ENCODE peak calls at places on chromosomes 7 and 10, in five cellular contexts. R is psoas muscle, S is fibroblast of gingiva, G is NCI-H146, A is Calu3. V is an unnamed sample.

GRCh38 chr7:92953657-92954056 is 117.3 kb upstream of the CDK6 start:
- DNase-seq in R (no peak), G (no peak), S (no peak), A (no peak), V (no peak)

GRCh38 chr7:157674027-157674714 is 337.4 kb downstream of the DNAJB6 start:
- DNase-seq in A (no peak), G (no peak), R (no peak), S (no peak), V (no peak)

GRCh38 chr7:34091330-34091917 is 186.1 kb downstream of the BMPER start:
- DNase-seq in R (peak), G (no peak), A (peak), S (peak), V (peak)

GRCh38 chr10:93495654-93496321 is 624 bp upstream of the CEP55 start:
- DNase-seq in R (peak), S (no peak), A (no peak), G (peak), V (no peak)

GRCh38 chr10:79562135-79562756 is 2.0 kb upstream of the SFTPA2 start:
- DNase-seq in G (peak), R (peak), A (peak), S (peak), V (peak)

GRCh38 chr10:71270301-71270777 is 48.7 kb upstream of the SLC29A3 start:
- DNase-seq in R (no peak), G (peak), S (peak), A (peak), V (peak)

GRCh38 chr10:44650576-44651394 is 260.4 kb upstream of the TMEM72 start:
- DNase-seq in A (no peak), R (no peak), S (peak), G (no peak), V (no peak)

GRCh38 chr7:21942955-21943354 is 2.7 kb downstream of the CDCA7L start:
- DNase-seq in A (no peak), R (no peak), G (no peak), S (no peak), V (no peak)

GRCh38 chr10:106573106-106573505 is 591.4 kb downstream of the SORCS1 start:
- DNase-seq in G (no peak), A (no peak), S (peak), R (no peak), V (no peak)

V was measured in NCI-H460.